ENCODE peak calls at places on chromosomes 6 and 20, in six cellular contexts. One of them, this sample, is unnamed.

GRCh38 chr6:106363401-106364138 is 3.1 kb downstream of the CRYBG1 start:
- DNase-seq in transverse colon: no peak
- DNase-seq in psoas muscle: no peak
- DNase-seq in upper lobe of right lung: no peak
- DNase-seq in AG20443: peak
- DNase-seq in stimulated activated naive B cell treated with anti-CD40 and anti-IgM and Interleukin-4, amounts not matched to agents 10 μg/mL and 1 μg/mL and 100 μg/mL, for 72 hours: no peak
- DNase-seq in this sample: no peak

GRCh38 chr20:38604873-38605303 is 3.3 kb downstream of the ARHGAP40 start:
- DNase-seq in stimulated activated naive B cell treated with anti-CD40 and anti-IgM and Interleukin-4, amounts not matched to agents 10 μg/mL and 1 μg/mL and 100 μg/mL, for 72 hours: no peak
- DNase-seq in upper lobe of right lung: no peak
- DNase-seq in transverse colon: no peak
- DNase-seq in psoas muscle: no peak
- DNase-seq in AG20443: no peak
- DNase-seq in this sample: no peak

GRCh38 chr6:46437671-46438221 is 53.5 kb downstream of the RCAN2 start:
- DNase-seq in transverse colon: no peak
- DNase-seq in stimulated activated naive B cell treated with anti-CD40 and anti-IgM and Interleukin-4, amounts not matched to agents 10 μg/mL and 1 μg/mL and 100 μg/mL, for 72 hours: no peak
- DNase-seq in AG20443: peak
- DNase-seq in psoas muscle: no peak
- DNase-seq in upper lobe of right lung: no peak
- DNase-seq in this sample: no peak

GRCh38 chr20:21522479-21523397 is 8.9 kb upstream of the NKX2-2 start:
- DNase-seq in psoas muscle: no peak
- DNase-seq in transverse colon: no peak
- DNase-seq in AG20443: no peak
- DNase-seq in upper lobe of right lung: no peak
- DNase-seq in stimulated activated naive B cell treated with anti-CD40 and anti-IgM and Interleukin-4, amounts not matched to agents 10 μg/mL and 1 μg/mL and 100 μg/mL, for 72 hours: no peak
- DNase-seq in this sample: no peak

GRCh38 chr6:43361269-43361668 is 8.2 kb downstream of the ZNF318 start:
- DNase-seq in psoas muscle: no peak
- DNase-seq in stimulated activated naive B cell treated with anti-CD40 and anti-IgM and Interleukin-4, amounts not matched to agents 10 μg/mL and 1 μg/mL and 100 μg/mL, for 72 hours: no peak
- DNase-seq in upper lobe of right lung: no peak
- DNase-seq in AG20443: no peak
- DNase-seq in transverse colon: no peak
- DNase-seq in this sample: no peak

GRCh38 chr6:161417712-161418457 is 144.0 kb upstream of the AGPAT4 start:
- DNase-seq in upper lobe of right lung: no peak
- DNase-seq in transverse colon: no peak
- DNase-seq in stimulated activated naive B cell treated with anti-CD40 and anti-IgM and Interleukin-4, amounts not matched to agents 10 μg/mL and 1 μg/mL and 100 μg/mL, for 72 hours: no peak
- DNase-seq in AG20443: peak
- DNase-seq in psoas muscle: peak
- DNase-seq in this sample: peak

GRCh38 chr20:54345301-54345724 is 130.1 kb upstream of the DOK5 start:
- DNase-seq in stimulated activated naive B cell treated with anti-CD40 and anti-IgM and Interleukin-4, amounts not matched to agents 10 μg/mL and 1 μg/mL and 100 μg/mL, for 72 hours: no peak
- DNase-seq in AG20443: peak
- DNase-seq in upper lobe of right lung: no peak
- DNase-seq in psoas muscle: no peak
- DNase-seq in transverse colon: no peak
- DNase-seq in this sample: no peak

GRCh38 chr6:136118787-136119186 is 131.3 kb downstream of the MTFR2 start:
- DNase-seq in AG20443: no peak
- DNase-seq in transverse colon: no peak
- DNase-seq in psoas muscle: no peak
- DNase-seq in upper lobe of right lung: no peak
- DNase-seq in stimulated activated naive B cell treated with anti-CD40 and anti-IgM and Interleukin-4, amounts not matched to agents 10 μg/mL and 1 μg/mL and 100 μg/mL, for 72 hours: no peak
- DNase-seq in this sample: no peak

GRCh38 chr6:149961728-149962425 is 1.9 kb upstream of the ULBP1 start:
- DNase-seq in psoas muscle: no peak
- DNase-seq in AG20443: no peak
- DNase-seq in transverse colon: no peak
- DNase-seq in upper lobe of right lung: no peak
- DNase-seq in stimulated activated naive B cell treated with anti-CD40 and anti-IgM and Interleukin-4, amounts not matched to agents 10 μg/mL and 1 μg/mL and 100 μg/mL, for 72 hours: no peak
- DNase-seq in this sample: no peak

GRCh38 chr6:169172946-169173345 is 80.7 kb downstream of the THBS2 start:
- DNase-seq in AG20443: no peak
- DNase-seq in upper lobe of right lung: no peak
- DNase-seq in psoas muscle: no peak
- DNase-seq in stimulated activated naive B cell treated with anti-CD40 and anti-IgM and Interleukin-4, amounts not matched to agents 10 μg/mL and 1 μg/mL and 100 μg/mL, for 72 hours: no peak
- DNase-seq in transverse colon: no peak
- DNase-seq in this sample: no peak

GRCh38 chr6:36827261-36828079 is 11.8 kb downstream of the CPNE5 start:
- DNase-seq in transverse colon: no peak
- DNase-seq in psoas muscle: peak
- DNase-seq in upper lobe of right lung: no peak
- DNase-seq in AG20443: peak
- DNase-seq in stimulated activated naive B cell treated with anti-CD40 and anti-IgM and Interleukin-4, amounts not matched to agents 10 μg/mL and 1 μg/mL and 100 μg/mL, for 72 hours: no peak
- DNase-seq in this sample: no peak

This sample was measured in tibial nerve.